ENCODE peak calls at places on chromosomes 2 and 18, in five cellular contexts. K is NB4, S is heart left ventricle, V is endothelial cell of umbilical vein, D is suprapubic skin. W is an unnamed sample.

GRCh38 chr18:46343940-46344372 is 239.8 kb downstream of the HAUS1 start:
- DNase-seq in S (peak), K (peak), D (no peak), V (no peak), W (peak)

GRCh38 chr2:235148201-235149170 is 196.7 kb downstream of the SH3BP4 start:
- DNase-seq in K (no peak), D (no peak), V (no peak), S (no peak), W (no peak)

GRCh38 chr2:99662761-99663341 is 173.0 kb upstream of the REV1 start:
- DNase-seq in K (no peak), S (no peak), D (no peak), V (no peak), W (peak)

GRCh38 chr18:48676756-48677368 is 138.0 kb downstream of the CTIF start:
- DNase-seq in K (peak), V (peak), D (no peak), S (peak), W (peak)

GRCh38 chr18:44474067-44474411 is 206.6 kb upstream of the SETBP1 start:
- DNase-seq in S (no peak), V (no peak), K (no peak), D (no peak), W (no peak)

GRCh38 chr18:10923225-10923624 is 226.1 kb downstream of the PIEZO2 start:
- DNase-seq in K (no peak), S (no peak), V (no peak), D (no peak), W (no peak)

GRCh38 chr2:200383380-200384110 is 77.1 kb downstream of the SPATS2L start:
- DNase-seq in D (no peak), V (peak), K (peak), S (no peak), W (no peak)

GRCh38 chr2:165633431-165633830 is 160.6 kb downstream of the GALNT3 start:
- DNase-seq in S (no peak), V (no peak), D (no peak), K (no peak), W (no peak)

GRCh38 chr18:56315363-56315762 is 323.0 kb downstream of the TXNL1 start:
- DNase-seq in K (no peak), D (no peak), V (peak), S (no peak), W (no peak)

GRCh38 chr2:109229094-109229675 is 100.2 kb downstream of the SH3RF3 start:
- DNase-seq in V (no peak), D (peak), S (no peak), K (no peak), W (no peak)

GRCh38 chr2:85164145-85164559 is 31.0 kb downstream of the TCF7L1 start:
- DNase-seq in D (no peak), S (no peak), K (no peak), V (no peak), W (no peak)

DNA sequence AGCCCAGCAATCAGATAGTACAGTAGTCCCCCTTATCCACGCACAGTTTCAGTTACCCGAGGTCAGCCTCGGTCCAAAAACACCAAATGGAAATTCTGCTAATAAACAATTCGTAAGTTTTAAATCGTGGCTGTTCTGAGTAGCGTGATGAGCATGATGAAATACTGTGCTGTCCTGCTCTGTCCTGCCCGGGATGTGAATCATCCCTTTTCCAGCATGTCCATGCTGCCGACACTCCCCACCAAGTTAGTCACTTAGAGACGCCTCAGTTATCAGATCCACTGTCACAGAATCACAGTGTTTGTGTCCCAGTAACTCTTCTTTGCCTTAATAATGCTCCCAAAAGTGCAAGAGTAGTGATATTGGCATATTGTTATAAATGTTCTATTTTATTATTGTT is 62.1 kb downstream of the MEX3C start:
- DNase-seq in D (no peak), K (no peak), V (no peak), S (no peak), W (no peak)
- H3K4me3 ChIP-seq in D (no peak), K (no peak), V (no peak), S (no peak), W (no peak)

DNA sequence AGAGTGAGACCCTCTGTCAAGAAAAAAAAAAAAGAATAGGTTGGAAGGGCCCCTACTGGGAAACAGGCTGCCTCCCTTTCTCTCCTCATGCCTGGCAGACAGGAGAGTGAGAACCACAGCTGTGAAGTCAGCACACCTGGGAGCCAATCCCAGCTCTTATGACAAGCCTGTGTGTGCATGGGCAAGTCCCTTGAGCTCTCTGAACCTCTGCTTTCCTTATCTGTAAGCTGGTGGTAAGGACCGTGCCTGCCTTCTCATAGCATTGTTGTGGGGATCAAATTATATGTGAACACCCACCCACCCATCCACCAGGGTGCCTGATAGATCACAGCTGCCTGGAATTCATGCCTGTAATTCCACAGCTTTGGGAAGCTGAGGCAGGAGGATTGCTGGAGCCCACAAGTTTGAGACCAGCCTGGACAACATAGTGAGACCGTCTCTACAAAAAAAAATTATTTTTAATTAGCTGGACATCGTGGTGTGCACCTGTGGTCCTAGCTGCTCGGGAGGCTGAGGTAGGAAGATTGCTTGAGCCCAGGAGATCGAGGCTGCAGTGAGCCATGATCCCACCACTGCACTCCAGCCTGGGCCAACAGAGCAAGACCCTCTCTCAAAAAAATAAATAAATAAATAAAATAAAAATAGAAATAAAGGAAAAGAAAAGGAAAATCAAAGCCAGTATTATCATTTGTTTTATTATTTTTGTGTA is 66.9 kb upstream of the MCFD2 start:
- DNase-seq in K (no peak), S (no peak), D (no peak), V (no peak), W (no peak)
- TF ChIP-seq POLR2A in K (no peak), S (no peak), D (no peak), V (no peak), W (no peak)

DNA sequence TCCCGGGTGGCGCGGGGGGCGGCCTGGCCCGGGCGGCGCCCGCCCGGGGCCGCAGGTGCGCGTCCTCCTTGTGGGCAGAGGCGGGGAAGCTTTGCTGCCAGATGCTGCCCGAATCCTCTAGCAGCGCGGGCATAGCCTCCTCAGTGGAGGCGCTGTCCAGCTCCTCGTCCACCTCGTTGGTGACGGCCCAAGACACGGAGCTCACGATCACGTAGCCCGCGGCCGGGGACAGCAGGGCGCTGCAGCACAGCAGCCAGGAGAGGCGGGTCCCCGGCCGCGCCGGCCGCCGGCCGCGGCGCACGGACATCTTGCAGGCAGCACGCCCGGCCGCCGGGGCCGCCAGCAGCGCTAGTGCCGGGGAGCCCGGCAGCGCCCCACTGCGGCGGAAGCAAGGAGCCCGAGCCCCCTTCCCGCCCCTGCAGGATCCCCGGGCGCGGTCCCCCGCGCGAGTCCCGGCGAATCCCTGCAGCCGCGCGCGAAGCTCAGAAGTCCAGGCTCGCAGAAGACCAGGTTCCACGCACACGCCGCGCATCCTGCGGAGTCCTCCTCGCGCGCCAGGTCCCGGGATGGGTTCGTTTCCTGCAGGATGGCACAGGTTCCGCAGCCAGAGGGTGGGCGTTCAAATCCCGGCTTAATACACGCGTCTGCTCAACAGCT is at the start of gene CREG2:
- DNase-seq in K (peak), D (peak), V (peak), S (peak), W (peak)
- TF ChIP-seq CTCF in K (peak), D (peak), V (peak), S (peak), W (peak)

GRCh38 chr2:96324716-96325037 is 440 bp upstream of the ITPRIPL1 start:
- DNase-seq in D (peak), S (no peak), V (no peak), K (no peak), W (no peak)

GRCh38 chr2:96326564-96326963 is 1.4 kb downstream of the ITPRIPL1 start:
- DNase-seq in D (peak), K (no peak), V (no peak), S (no peak), W (no peak)

GRCh38 chr2:96326990-96327820 is 2.1 kb downstream of the ITPRIPL1 start:
- DNase-seq in V (no peak), D (peak), S (no peak), K (no peak), W (no peak)

GRCh38 chr2:96325038-96325883 is at the start of gene ITPRIPL1:
- DNase-seq in K (peak), S (no peak), V (peak), D (peak), W (no peak)

GRCh38 chr2:96325884-96326255 is 753 bp downstream of the ITPRIPL1 start:
- DNase-seq in S (no peak), V (no peak), D (peak), K (peak), W (no peak)
- H3K4me3 ChIP-seq in S (peak), V (peak), D (peak), K (peak), W (no peak)

W was measured in thyroid gland.